ENCODE peak calls at places on chromosomes 3 and 15, in ten cellular contexts. One of them, this sample, is unnamed.

GRCh38 chr3:110814170-110815007 is 257.2 kb upstream of the NECTIN3 start:
- DNase-seq in psoas muscle: no peak
- DNase-seq in SK-N-MC: no peak
- DNase-seq in GM23338: no peak
- DNase-seq in coronary artery: no peak
- DNase-seq in spleen: no peak
- DNase-seq in heart left ventricle: no peak
- DNase-seq in MM.1S: peak; percentile 56
- DNase-seq in tibial artery: no peak
- DNase-seq in A549: no peak
- DNase-seq in this sample: peak; percentile 59

GRCh38 chr15:89203705-89204273 is 17.6 kb downstream of the RLBP1 start:
- DNase-seq in psoas muscle: no peak
- DNase-seq in spleen: no peak
- DNase-seq in GM23338: no peak
- DNase-seq in heart left ventricle: no peak
- DNase-seq in SK-N-MC: no peak
- DNase-seq in tibial artery: no peak
- DNase-seq in coronary artery: no peak
- DNase-seq in MM.1S: no peak
- DNase-seq in A549: no peak
- DNase-seq in this sample: no peak

GRCh38 chr3:124952456-124952855 is 17.9 kb upstream of the MUC13 start:
- DNase-seq in SK-N-MC: no peak
- DNase-seq in A549: no peak
- DNase-seq in psoas muscle: no peak
- DNase-seq in coronary artery: no peak
- DNase-seq in tibial artery: no peak
- DNase-seq in heart left ventricle: no peak
- DNase-seq in MM.1S: no peak
- DNase-seq in spleen: no peak
- DNase-seq in GM23338: no peak
- DNase-seq in this sample: no peak

GRCh38 chr3:124298951-124299350 is 307.0 kb upstream of the ROPN1 start:
- DNase-seq in psoas muscle: no peak
- DNase-seq in coronary artery: no peak
- DNase-seq in spleen: no peak
- DNase-seq in A549: no peak
- DNase-seq in tibial artery: no peak
- DNase-seq in GM23338: no peak
- DNase-seq in MM.1S: no peak
- DNase-seq in SK-N-MC: no peak
- DNase-seq in heart left ventricle: no peak
- DNase-seq in this sample: no peak

GRCh38 chr15:76330281-76330680 is 6.3 kb upstream of the ISL2 start:
- DNase-seq in A549: peak; percentile 90
- DNase-seq in spleen: no peak
- DNase-seq in psoas muscle: no peak
- DNase-seq in tibial artery: no peak
- DNase-seq in coronary artery: no peak
- DNase-seq in GM23338: peak; percentile 82
- DNase-seq in SK-N-MC: no peak
- DNase-seq in heart left ventricle: peak; percentile 53
- DNase-seq in MM.1S: no peak
- DNase-seq in this sample: no peak

GRCh38 chr15:99155961-99156443 is 51.1 kb downstream of the SYNM start:
- DNase-seq in tibial artery: no peak
- DNase-seq in psoas muscle: no peak
- DNase-seq in spleen: no peak
- DNase-seq in GM23338: no peak
- DNase-seq in coronary artery: no peak
- DNase-seq in MM.1S: no peak
- DNase-seq in heart left ventricle: no peak
- DNase-seq in SK-N-MC: no peak
- DNase-seq in A549: no peak
- DNase-seq in this sample: peak; percentile 27

GRCh38 chr15:74172751-74173544 is 562 bp upstream of the ISLR start:
- DNase-seq in GM23338: peak; percentile 43
- DNase-seq in tibial artery: peak; percentile 93
- DNase-seq in psoas muscle: peak; percentile 74
- DNase-seq in A549: no peak
- DNase-seq in MM.1S: no peak
- DNase-seq in heart left ventricle: peak; percentile 88
- DNase-seq in coronary artery: peak; percentile 87
- DNase-seq in spleen: peak; percentile 66
- DNase-seq in SK-N-MC: no peak
- DNase-seq in this sample: no peak

GRCh38 chr3:123635220-123635619 is 50.4 kb upstream of the HACD2 start:
- DNase-seq in GM23338: peak; percentile 21
- DNase-seq in psoas muscle: no peak
- DNase-seq in A549: no peak
- DNase-seq in coronary artery: no peak
- DNase-seq in spleen: no peak
- DNase-seq in heart left ventricle: no peak
- DNase-seq in SK-N-MC: no peak
- DNase-seq in tibial artery: peak; percentile 67
- DNase-seq in MM.1S: no peak
- DNase-seq in this sample: no peak

GRCh38 chr3:130731817-130732216 is 14.8 kb downstream of the PIK3R4 start:
- DNase-seq in GM23338: no peak
- DNase-seq in spleen: no peak
- DNase-seq in A549: no peak
- DNase-seq in heart left ventricle: no peak
- DNase-seq in psoas muscle: no peak
- DNase-seq in MM.1S: no peak
- DNase-seq in SK-N-MC: no peak
- DNase-seq in coronary artery: no peak
- DNase-seq in tibial artery: no peak
- DNase-seq in this sample: no peak

GRCh38 chr3:184523825-184524615 is 37.6 kb upstream of the EPHB3 start:
- DNase-seq in coronary artery: no peak
- DNase-seq in MM.1S: no peak
- DNase-seq in spleen: no peak
- DNase-seq in heart left ventricle: no peak
- DNase-seq in tibial artery: no peak
- DNase-seq in A549: peak; percentile 28
- DNase-seq in SK-N-MC: no peak
- DNase-seq in GM23338: peak; percentile 74
- DNase-seq in psoas muscle: no peak
- DNase-seq in this sample: peak; percentile 59

GRCh38 chr15:78317145-78317836 is 17.9 kb upstream of the SKIC8 start:
- DNase-seq in heart left ventricle: peak; percentile 33
- DNase-seq in MM.1S: no peak
- DNase-seq in spleen: peak; percentile 27
- DNase-seq in SK-N-MC: no peak
- DNase-seq in psoas muscle: no peak
- DNase-seq in A549: no peak
- DNase-seq in coronary artery: no peak
- DNase-seq in GM23338: no peak
- DNase-seq in tibial artery: no peak
- DNase-seq in this sample: no peak

GRCh38 chr3:50126287-50127211 is 28.6 kb upstream of the SEMA3F start:
- DNase-seq in spleen: peak; percentile 73
- DNase-seq in psoas muscle: no peak
- DNase-seq in GM23338: peak; percentile 53
- DNase-seq in heart left ventricle: peak; percentile 18
- DNase-seq in A549: no peak
- DNase-seq in tibial artery: peak; percentile 65
- DNase-seq in MM.1S: no peak
- DNase-seq in coronary artery: no peak
- DNase-seq in SK-N-MC: no peak
- DNase-seq in this sample: no peak

GRCh38 chr3:66675383-66675782 is 174.6 kb upstream of the LRIG1 start:
- DNase-seq in spleen: no peak
- DNase-seq in A549: no peak
- DNase-seq in heart left ventricle: no peak
- DNase-seq in coronary artery: no peak
- DNase-seq in MM.1S: no peak
- DNase-seq in tibial artery: no peak
- DNase-seq in GM23338: no peak
- DNase-seq in psoas muscle: no peak
- DNase-seq in SK-N-MC: no peak
- DNase-seq in this sample: no peak

GRCh38 chr15:100704281-100705055 is 102.1 kb downstream of the ASB7 start:
- DNase-seq in spleen: no peak
- DNase-seq in coronary artery: peak; percentile 54
- DNase-seq in heart left ventricle: no peak
- DNase-seq in tibial artery: no peak
- DNase-seq in GM23338: no peak
- DNase-seq in SK-N-MC: no peak
- DNase-seq in A549: no peak
- DNase-seq in MM.1S: no peak
- DNase-seq in psoas muscle: no peak
- DNase-seq in this sample: peak; percentile 90

GRCh38 chr15:66098019-66098363 is 155.6 kb downstream of the MEGF11 start:
- DNase-seq in heart left ventricle: no peak
- DNase-seq in GM23338: no peak
- DNase-seq in psoas muscle: no peak
- DNase-seq in A549: no peak
- DNase-seq in SK-N-MC: no peak
- DNase-seq in coronary artery: no peak
- DNase-seq in spleen: no peak
- DNase-seq in MM.1S: no peak
- DNase-seq in tibial artery: peak; percentile 23
- DNase-seq in this sample: no peak
- H3K27ac ChIP-seq in heart left ventricle: no peak overlapping the region
- H3K27ac ChIP-seq in GM23338: no peak overlapping the region
- H3K27ac ChIP-seq in psoas muscle: no peak overlapping the region
- H3K27ac ChIP-seq in A549: no peak overlapping the region
- H3K27ac ChIP-seq in SK-N-MC: no peak overlapping the region
- H3K27ac ChIP-seq in coronary artery: no peak overlapping the region
- H3K27ac ChIP-seq in spleen: no peak overlapping the region
- H3K27ac ChIP-seq in MM.1S: no peak overlapping the region
- H3K27ac ChIP-seq in tibial artery: no peak overlapping the region
- H3K27ac ChIP-seq in this sample: no peak overlapping the region

DNA sequence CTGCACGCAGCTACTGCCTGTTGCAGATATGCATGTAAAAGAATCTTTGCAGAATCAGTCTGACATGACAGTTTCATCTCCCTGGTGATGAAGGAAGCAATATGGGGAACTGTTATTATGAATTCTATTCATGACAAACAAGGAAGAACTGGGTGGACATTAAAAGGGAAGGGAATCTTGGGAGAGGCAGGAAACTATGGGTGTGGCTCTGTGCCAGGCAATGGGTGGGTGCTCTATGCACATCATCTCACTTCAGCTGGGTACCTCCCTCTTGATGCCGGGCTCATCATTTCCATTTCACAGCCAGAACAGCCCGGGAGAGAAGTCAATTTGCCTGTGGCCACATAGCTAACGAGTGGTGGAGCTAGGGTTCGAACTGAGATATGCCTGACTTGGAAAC is 9.9 kb upstream of the LMCD1 start:
- DNase-seq in tibial artery: no peak
- DNase-seq in coronary artery: no peak
- DNase-seq in GM23338: no peak
- DNase-seq in SK-N-MC: no peak
- DNase-seq in spleen: no peak
- DNase-seq in psoas muscle: peak; percentile 53
- DNase-seq in MM.1S: no peak
- DNase-seq in heart left ventricle: peak; percentile 61
- DNase-seq in A549: no peak
- DNase-seq in this sample: no peak
- H3K27ac ChIP-seq in tibial artery: peak overlapping the region; percentile 88
- H3K27ac ChIP-seq in coronary artery: no peak overlapping the region
- H3K27ac ChIP-seq in GM23338: no peak overlapping the region
- H3K27ac ChIP-seq in SK-N-MC: no peak overlapping the region
- H3K27ac ChIP-seq in spleen: no peak overlapping the region
- H3K27ac ChIP-seq in psoas muscle: no peak overlapping the region
- H3K27ac ChIP-seq in MM.1S: no peak overlapping the region
- H3K27ac ChIP-seq in heart left ventricle: no peak overlapping the region
- H3K27ac ChIP-seq in A549: peak overlapping the region; percentile 24
- H3K27ac ChIP-seq in this sample: no peak overlapping the region

DNA sequence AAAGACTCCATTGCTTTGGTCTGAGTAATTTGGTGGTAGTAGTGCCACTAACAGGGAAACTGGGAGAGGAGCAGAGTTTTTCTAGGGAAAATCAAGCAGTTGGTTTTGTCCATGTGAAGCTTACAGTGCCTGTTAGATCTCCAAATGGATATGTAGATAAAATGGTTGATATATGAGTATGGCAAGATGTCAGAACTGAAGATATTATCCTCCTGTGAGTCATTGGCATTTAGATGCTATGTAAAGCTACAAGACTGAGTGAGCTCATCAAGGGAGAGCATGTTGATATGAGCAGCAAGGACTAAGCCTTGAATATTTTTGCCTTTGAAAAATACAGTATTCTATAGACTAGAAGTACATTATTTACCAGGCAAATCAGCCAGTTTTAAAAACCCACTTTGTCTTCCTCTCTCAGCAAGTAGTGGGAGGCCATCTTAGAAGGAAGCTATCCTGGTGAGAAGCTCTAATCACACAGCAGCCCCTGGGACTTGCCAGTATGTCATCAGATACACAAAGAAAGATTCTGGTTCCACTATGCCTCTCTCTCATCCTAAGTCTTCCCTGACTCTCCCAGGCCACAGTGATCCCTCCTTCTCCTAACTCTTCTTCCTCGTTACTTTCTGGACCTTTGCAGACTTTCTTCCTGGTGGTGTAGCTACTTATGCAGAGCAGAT is 77.4 kb upstream of the ANKRD28 start:
- DNase-seq in coronary artery: no peak
- DNase-seq in heart left ventricle: no peak
- DNase-seq in MM.1S: no peak
- DNase-seq in GM23338: no peak
- DNase-seq in A549: no peak
- DNase-seq in psoas muscle: no peak
- DNase-seq in SK-N-MC: no peak
- DNase-seq in tibial artery: no peak
- DNase-seq in spleen: no peak
- DNase-seq in this sample: peak; percentile 39
- H3K27ac ChIP-seq in coronary artery: no peak overlapping the region
- H3K27ac ChIP-seq in heart left ventricle: no peak overlapping the region
- H3K27ac ChIP-seq in MM.1S: no peak overlapping the region
- H3K27ac ChIP-seq in GM23338: no peak overlapping the region
- H3K27ac ChIP-seq in A549: no peak overlapping the region
- H3K27ac ChIP-seq in psoas muscle: peak overlapping the region; percentile 31
- H3K27ac ChIP-seq in SK-N-MC: no peak overlapping the region
- H3K27ac ChIP-seq in tibial artery: no peak overlapping the region
- H3K27ac ChIP-seq in spleen: no peak overlapping the region
- H3K27ac ChIP-seq in this sample: no peak overlapping the region

GRCh38 chr3:20073683-20074082 is 33.4 kb downstream of the KAT2B start:
- DNase-seq in spleen: no peak
- DNase-seq in coronary artery: no peak
- DNase-seq in A549: no peak
- DNase-seq in SK-N-MC: no peak
- DNase-seq in MM.1S: no peak
- DNase-seq in tibial artery: no peak
- DNase-seq in GM23338: peak; percentile 16
- DNase-seq in psoas muscle: no peak
- DNase-seq in heart left ventricle: no peak
- DNase-seq in this sample: no peak
- H3K27ac ChIP-seq in spleen: no peak overlapping the region
- H3K27ac ChIP-seq in coronary artery: no peak overlapping the region
- H3K27ac ChIP-seq in A549: no peak overlapping the region
- H3K27ac ChIP-seq in SK-N-MC: no peak overlapping the region
- H3K27ac ChIP-seq in MM.1S: no peak overlapping the region
- H3K27ac ChIP-seq in tibial artery: no peak overlapping the region
- H3K27ac ChIP-seq in GM23338: peak overlapping the region; percentile 22
- H3K27ac ChIP-seq in psoas muscle: peak overlapping the region; percentile 85
- H3K27ac ChIP-seq in heart left ventricle: peak overlapping the region; percentile 13
- H3K27ac ChIP-seq in this sample: peak overlapping the region; percentile 53